ENCODE peak calls at places on chromosomes 11 and 22, in eight cellular contexts. E is activated CD4-positive, alpha-beta T cell treated with anti-CD3 and anti-CD28 coated beads, Interleukin-2, amount 10 ng/mL, durations not matched to agents 7 days and 5 days; J is smooth muscle cell of the brain vasculature; X is progenitor cell of endocrine pancreas; K is astrocyte of the hippocampus; N is heart left ventricle; Z is activated gamma-delta T cell treated with anti-CD3 and anti-CD28 coated beads, Interleukin-2, amount 50 U/mL, for 16 hours; G is iPS DF 6.9. Q is an unnamed sample.
A peak's percentile ranks its signal among the peaks of the same experiment; 100 is the strongest.

GRCh38 chr22:46661221-46661851 is 41.1 kb downstream of the GRAMD4 start:
- DNase-seq in J (no peak), E (no peak), X (no peak), Z (no peak), N (peak; percentile 76), K (peak; percentile 57), G (no peak), Q (no peak)

GRCh38 chr22:28299329-28299728 is 380.3 kb upstream of the PITPNB start:
- DNase-seq in G (no peak), E (no peak), K (no peak), N (no peak), Z (no peak), J (no peak), X (no peak), Q (no peak)

GRCh38 chr22:22935546-22936157 is 48.0 kb downstream of the IGLL5 start:
- DNase-seq in G (no peak), K (no peak), X (no peak), J (no peak), N (no peak), E (no peak), Z (no peak), Q (no peak)

GRCh38 chr11:134736251-134737072 is 324.4 kb upstream of the B3GAT1 start:
- DNase-seq in E (no peak), K (no peak), Z (no peak), G (no peak), J (no peak), X (no peak), N (no peak), Q (no peak)

GRCh38 chr11:64723907-64724862 is 1.2 kb upstream of the NRXN2 start:
- DNase-seq in K (no peak), G (no peak), E (no peak), Z (no peak), X (no peak), J (no peak), N (no peak), Q (no peak)

GRCh38 chr11:110786226-110786902 is 74.1 kb upstream of the ARHGAP20 start:
- DNase-seq in J (no peak), E (no peak), X (no peak), N (no peak), G (no peak), K (no peak), Z (no peak), Q (no peak)

GRCh38 chr22:46293591-46294260 is 2.9 kb upstream of the GTSE1 start:
- DNase-seq in X (no peak), J (peak; percentile 44), Z (no peak), E (no peak), K (peak; percentile 59), G (no peak), N (peak; percentile 70), Q (peak; percentile 61)

GRCh38 chr11:21263026-21263425 is 593.6 kb downstream of the NELL1 start:
- DNase-seq in N (no peak), G (no peak), K (no peak), J (no peak), Z (no peak), E (no peak), X (no peak), Q (no peak)

GRCh38 chr22:23696326-23696851 is 5.6 kb downstream of the RGL4 start:
- DNase-seq in E (peak; percentile 90), J (no peak), X (no peak), N (peak; percentile 48), K (peak; percentile 44), Z (peak; percentile 60), G (no peak), Q (no peak)

GRCh38 chr11:104254347-104254746 is 90.4 kb upstream of the PDGFD start:
- DNase-seq in Z (no peak), N (peak; percentile 25), G (peak; percentile 48), K (peak; percentile 62), X (peak; percentile 13), J (no peak), E (peak; percentile 27), Q (no peak)

GRCh38 chr11:3840870-3841425 is at the start of gene RHOG:
- DNase-seq in J (no peak), N (peak; percentile 92), K (peak; percentile 86), X (peak; percentile 52), G (no peak), E (no peak), Z (no peak), Q (peak; percentile 87)

GRCh38 chr11:66617148-66617814 is 851 bp downstream of the RBM14 start:
- DNase-seq in Z (no peak), G (no peak), K (no peak), J (no peak), N (peak; percentile 75), X (no peak), E (peak; percentile 15), Q (peak; percentile 80)

GRCh38 chr22:17258015-17258827 is 39.0 kb upstream of the ADA2 start:
- DNase-seq in G (no peak), Z (no peak), X (peak; percentile 30), J (no peak), K (peak; percentile 78), E (peak; percentile 82), N (peak; percentile 44), Q (peak; percentile 69)

GRCh38 chr11:78961186-78961782 is 386.6 kb upstream of the NARS2 start:
- DNase-seq in X (no peak), E (no peak), N (no peak), Z (no peak), J (no peak), K (peak; percentile 59), G (peak; percentile 37), Q (no peak)

GRCh38 chr11:65634140-65634436 is 3.8 kb upstream of the SIPA1 start:
- DNase-seq in Z (no peak), N (no peak), G (no peak), J (no peak), E (no peak), K (no peak), X (no peak), Q (no peak)

GRCh38 chr22:26894766-26895485 is 237.5 kb downstream of the MIAT start:
- DNase-seq in K (peak; percentile 93), E (no peak), J (peak; percentile 78), Z (no peak), N (no peak), X (no peak), G (no peak), Q (no peak)

GRCh38 chr11:16912607-16913006 is 101.6 kb downstream of the PLEKHA7 start:
- DNase-seq in G (no peak), E (no peak), K (peak; percentile 16), J (no peak), X (no peak), N (no peak), Z (no peak), Q (no peak)

GRCh38 chr11:30579348-30579747 is 6.8 kb downstream of the MPPED2 start:
- DNase-seq in X (no peak), G (no peak), J (no peak), E (no peak), K (no peak), N (no peak), Z (no peak), Q (no peak)

GRCh38 chr11:4680341-4680740 is 17.3 kb downstream of the OR51E2 start:
- DNase-seq in G (no peak), Z (no peak), K (no peak), E (no peak), N (no peak), J (no peak), X (no peak), Q (no peak)

GRCh38 chr11:62654297-62654696 is 1.2 kb upstream of the INTS5 start:
- DNase-seq in Z (no peak), J (no peak), K (no peak), X (no peak), G (no peak), E (no peak), N (no peak), Q (no peak)

GRCh38 chr11:88068848-88069554 is 106.2 kb downstream of the RAB38 start:
- DNase-seq in Z (no peak), X (no peak), N (no peak), E (no peak), J (no peak), G (no peak), K (no peak), Q (no peak)

GRCh38 chr11:65013692-65014145 is 241 bp upstream of the ARL2 start:
- DNase-seq in J (peak; percentile 76), E (peak; percentile 85), Z (peak; percentile 79), G (peak; percentile 84), K (peak; percentile 96), X (no peak), N (peak; percentile 95), Q (peak; percentile 95)

GRCh38 chr11:14480716-14481115 is 18.9 kb downstream of the COPB1 start:
- DNase-seq in Z (no peak), K (no peak), J (no peak), E (no peak), G (no peak), X (no peak), N (no peak), Q (no peak)

GRCh38 chr11:3092603-3093141 is 35.4 kb upstream of the CARS1 start:
- DNase-seq in N (no peak), Z (no peak), G (no peak), E (no peak), X (no peak), J (no peak), K (no peak), Q (no peak)

GRCh38 chr11:62592216-62592815 is 993 bp upstream of the TUT1 start:
- DNase-seq in Z (no peak), K (no peak), G (no peak), E (no peak), X (no peak), N (no peak), J (no peak), Q (no peak)

GRCh38 chr22:35066768-35067167 is 810 bp downstream of the ISX start:
- DNase-seq in N (no peak), X (no peak), K (no peak), G (no peak), E (no peak), J (no peak), Z (no peak), Q (no peak)

GRCh38 chr22:33109532-33110148 is 51.5 kb upstream of the SYN3 start:
- DNase-seq in N (no peak), J (no peak), E (no peak), Z (no peak), X (no peak), G (no peak), K (no peak), Q (no peak)

GRCh38 chr11:70494559-70495350 is 96.4 kb downstream of the CTTN start:
- DNase-seq in Z (no peak), G (no peak), E (no peak), N (peak; percentile 9), X (no peak), J (no peak), K (no peak), Q (peak; percentile 2)

GRCh38 chr11:70498171-70498571 is 99.8 kb downstream of the CTTN start:
- DNase-seq in N (peak; percentile 22), K (no peak), Z (no peak), G (no peak), E (no peak), J (no peak), X (no peak), Q (peak; percentile 39)

GRCh38 chr22:49965291-49966040 is 4.9 kb downstream of the PIM3 start:
- DNase-seq in K (no peak), G (no peak), J (no peak), Z (no peak), E (no peak), N (no peak), X (no peak), Q (peak; percentile 17)

GRCh38 chr11:1382831-1383607 is 6.7 kb upstream of the BRSK2 start:
- DNase-seq in E (peak; percentile 66), G (no peak), N (peak; percentile 87), X (peak; percentile 43), Z (peak; percentile 71), J (no peak), K (peak; percentile 74), Q (peak; percentile 81)

GRCh38 chr11:27116684-27117083 is 76.1 kb downstream of the BBOX1 start:
- DNase-seq in E (no peak), Z (no peak), G (no peak), J (peak; percentile 77), N (no peak), X (no peak), K (peak; percentile 58), Q (no peak)

GRCh38 chr22:43476751-43477150 is 64.9 kb downstream of the MPPED1 start:
- DNase-seq in K (no peak), X (no peak), E (no peak), Z (no peak), J (no peak), N (no peak), G (no peak), Q (no peak)

GRCh38 chr11:129012880-129013279 is 70.2 kb upstream of the TP53AIP1 start:
- DNase-seq in K (no peak), J (no peak), G (no peak), Z (no peak), N (no peak), X (no peak), E (no peak), Q (no peak)